ENCODE peak calls at places on chromosomes 6 and 20, in seven cellular contexts. D, I, U, P, F, A and J are unnamed samples.

GRCh38 chr6:118660218-118660569 is 8.8 kb upstream of the CEP85L start:
- DNase-seq in F (no peak), D (no peak), I (no peak), P (peak; percentile 83), U (no peak), A (no peak), J (peak; percentile 35)

GRCh38 chr6:113881473-113881980 is 24.4 kb downstream of the MARCKS start:
- DNase-seq in D (no peak), I (no peak), P (no peak), A (no peak), F (no peak), U (no peak), J (no peak)

GRCh38 chr20:46572181-46572580 is 21.7 kb upstream of the OCSTAMP start:
- DNase-seq in I (no peak), U (no peak), D (no peak), A (no peak), F (no peak), P (no peak), J (no peak)

GRCh38 chr20:48909910-48910309 is 11.6 kb upstream of the ARFGEF2 start:
- DNase-seq in A (no peak), I (no peak), U (no peak), P (no peak), F (no peak), D (no peak), J (no peak)

GRCh38 chr6:152129606-152130249 is 322.2 kb downstream of the ESR1 start:
- DNase-seq in P (no peak), F (no peak), A (no peak), I (no peak), U (no peak), D (no peak), J (no peak)

GRCh38 chr6:25193147-25193864 is 85.9 kb upstream of the CARMIL1 start:
- DNase-seq in U (no peak), I (no peak), F (peak; percentile 88), A (peak; percentile 94), P (no peak), D (no peak), J (no peak)

GRCh38 chr20:57400262-57400701 is 9.1 kb downstream of the RBM38 start:
- DNase-seq in D (peak; percentile 14), A (no peak), I (peak; percentile 72), P (no peak), F (no peak), U (no peak), J (no peak)

GRCh38 chr6:135310291-135310690 is 129.2 kb downstream of the MYB start:
- DNase-seq in D (no peak), I (no peak), A (no peak), P (no peak), U (peak; percentile 42), F (no peak), J (no peak)

GRCh38 chr6:70103798-70104197 is 199.1 kb downstream of the COL9A1 start:
- DNase-seq in I (no peak), A (no peak), U (peak; percentile 5), F (no peak), P (no peak), D (no peak), J (no peak)

GRCh38 chr6:25469797-25470388 is 182.1 kb upstream of the SCGN start:
- DNase-seq in U (no peak), A (no peak), F (no peak), P (no peak), I (no peak), D (no peak), J (no peak)

GRCh38 chr6:2578729-2579128 is 172.0 kb downstream of the MYLK4 start:
- DNase-seq in U (no peak), F (no peak), D (no peak), A (peak; percentile 12), P (no peak), I (no peak), J (no peak)

GRCh38 chr6:380234-381218 is 11.0 kb upstream of the IRF4 start:
- DNase-seq in A (no peak), U (no peak), I (no peak), P (no peak), F (no peak), D (no peak), J (no peak)

GRCh38 chr6:70844301-70844700 is 112.6 kb downstream of the B3GAT2 start:
- DNase-seq in U (no peak), A (no peak), P (no peak), D (no peak), F (no peak), I (no peak), J (no peak)

GRCh38 chr6:166058064-166058739 is 109.4 kb downstream of the TBXT start:
- DNase-seq in F (no peak), P (no peak), I (no peak), D (no peak), A (peak; percentile 78), U (no peak), J (no peak)

GRCh38 chr6:63759605-63760004 is 124.0 kb downstream of the PHF3 start:
- DNase-seq in I (no peak), U (no peak), P (no peak), F (no peak), D (no peak), A (no peak), J (no peak)

GRCh38 chr6:159692303-159693127 is 526 bp downstream of the SOD2 start:
- DNase-seq in D (no peak), F (peak; percentile 62), I (peak; percentile 85), U (peak; percentile 77), A (peak; percentile 60), P (peak; percentile 61), J (peak; percentile 21)

GRCh38 chr6:26021350-26022165 is 59.0 kb downstream of the TRIM38 start:
- DNase-seq in I (peak; percentile 95), A (peak; percentile 93), U (peak; percentile 96), D (peak; percentile 86), F (peak; percentile 95), P (peak; percentile 92), J (peak; percentile 79)

GRCh38 chr6:2111162-2111677 is 134.2 kb downstream of the GMDS start:
- DNase-seq in P (no peak), D (no peak), U (no peak), I (no peak), A (peak; percentile 77), F (no peak), J (no peak)

GRCh38 chr6:158635427-158636073 is 9.0 kb downstream of the DYNLT1 start:
- DNase-seq in U (no peak), A (no peak), I (no peak), P (no peak), D (no peak), F (no peak), J (no peak)

GRCh38 chr6:125002090-125002741 is 40.0 kb downstream of the RNF217 start:
- DNase-seq in I (no peak), F (peak; percentile 61), U (no peak), A (peak; percentile 78), D (no peak), P (no peak), J (no peak)

DNA sequence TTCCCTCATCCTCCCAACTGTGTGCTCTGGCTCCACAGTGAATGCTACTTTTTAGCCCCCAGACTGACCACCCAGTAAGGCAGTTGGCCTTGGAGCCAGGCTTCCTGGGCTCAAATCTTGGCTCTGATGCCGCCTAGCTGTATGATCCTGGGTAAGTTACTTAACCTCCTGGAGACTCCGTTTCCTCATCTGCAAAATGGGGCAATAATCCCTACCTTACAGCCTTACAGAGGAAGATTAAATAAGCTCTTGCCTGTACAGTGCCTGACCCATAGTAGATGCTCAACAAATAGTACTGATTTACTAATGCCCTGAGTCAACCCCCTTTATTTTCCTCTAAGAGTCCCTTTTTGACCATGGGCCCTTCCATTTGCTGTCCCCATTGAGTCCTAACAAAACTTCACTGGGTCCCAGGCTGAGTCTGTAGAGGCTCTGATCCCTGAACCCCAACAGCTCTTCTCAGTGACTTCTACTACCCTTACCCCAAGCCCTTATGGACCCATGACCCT is 31.2 kb downstream of the FOXP4 start:
- DNase-seq in I (no peak), D (no peak), A (no peak), F (no peak), P (no peak), U (no peak), J (no peak)
- H3K4me3 ChIP-seq in I (no peak overlapping the region), D (no peak overlapping the region), A (no peak overlapping the region), F (no peak overlapping the region), P (no peak overlapping the region), U (no peak overlapping the region), J (no peak overlapping the region)

DNA sequence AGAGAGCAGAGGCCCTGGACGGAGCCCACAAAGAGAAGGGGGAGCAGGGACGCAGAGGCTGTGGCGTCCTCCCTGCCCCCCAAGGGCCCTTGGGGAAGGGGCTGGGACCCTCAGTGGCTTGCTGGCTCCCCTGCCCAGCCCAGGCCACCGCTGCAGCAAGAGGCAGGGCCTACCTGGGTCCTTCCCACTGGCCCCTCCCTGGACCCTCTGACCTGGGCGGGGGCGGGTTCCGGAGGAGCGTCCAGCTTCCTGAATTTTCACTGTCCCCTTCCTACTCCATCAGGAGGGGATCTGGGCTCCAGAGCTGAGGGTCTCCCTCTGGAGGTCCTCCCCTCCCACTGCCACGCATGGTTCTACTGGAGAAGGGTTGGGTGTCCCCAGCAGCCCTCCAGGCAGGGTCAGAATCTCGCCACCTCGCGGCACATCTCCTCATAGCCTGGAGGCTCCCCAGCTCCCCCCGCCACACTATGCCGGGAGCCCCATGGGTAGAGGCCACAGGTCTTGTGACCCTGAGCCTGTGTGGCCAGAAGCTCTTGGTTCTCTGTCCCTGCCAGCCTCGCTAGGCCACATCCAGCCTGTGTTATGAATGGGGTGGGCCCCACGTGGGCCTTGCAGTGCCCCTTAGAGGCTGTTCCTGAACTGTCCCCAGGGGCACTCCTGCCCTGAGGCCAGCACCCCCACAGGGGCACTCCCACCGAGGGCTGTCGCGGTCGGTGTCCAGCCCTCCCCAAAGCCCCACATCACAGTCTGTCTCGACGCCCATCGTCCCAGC is 1.0 kb upstream of the SOX18 start:
- DNase-seq in F (peak; percentile 96), U (no peak), A (no peak), I (no peak), P (no peak), D (no peak), J (no peak)
- H3K9me3 ChIP-seq in F (no peaks in the 10 kb centered on the region), U (no peaks in the 10 kb centered on the region), A (no peaks in the 10 kb centered on the region), I (no peaks in the 10 kb centered on the region), P (no peaks in the 10 kb centered on the region), D (no peaks in the 10 kb centered on the region), J (no peaks in the 10 kb centered on the region)

DNA sequence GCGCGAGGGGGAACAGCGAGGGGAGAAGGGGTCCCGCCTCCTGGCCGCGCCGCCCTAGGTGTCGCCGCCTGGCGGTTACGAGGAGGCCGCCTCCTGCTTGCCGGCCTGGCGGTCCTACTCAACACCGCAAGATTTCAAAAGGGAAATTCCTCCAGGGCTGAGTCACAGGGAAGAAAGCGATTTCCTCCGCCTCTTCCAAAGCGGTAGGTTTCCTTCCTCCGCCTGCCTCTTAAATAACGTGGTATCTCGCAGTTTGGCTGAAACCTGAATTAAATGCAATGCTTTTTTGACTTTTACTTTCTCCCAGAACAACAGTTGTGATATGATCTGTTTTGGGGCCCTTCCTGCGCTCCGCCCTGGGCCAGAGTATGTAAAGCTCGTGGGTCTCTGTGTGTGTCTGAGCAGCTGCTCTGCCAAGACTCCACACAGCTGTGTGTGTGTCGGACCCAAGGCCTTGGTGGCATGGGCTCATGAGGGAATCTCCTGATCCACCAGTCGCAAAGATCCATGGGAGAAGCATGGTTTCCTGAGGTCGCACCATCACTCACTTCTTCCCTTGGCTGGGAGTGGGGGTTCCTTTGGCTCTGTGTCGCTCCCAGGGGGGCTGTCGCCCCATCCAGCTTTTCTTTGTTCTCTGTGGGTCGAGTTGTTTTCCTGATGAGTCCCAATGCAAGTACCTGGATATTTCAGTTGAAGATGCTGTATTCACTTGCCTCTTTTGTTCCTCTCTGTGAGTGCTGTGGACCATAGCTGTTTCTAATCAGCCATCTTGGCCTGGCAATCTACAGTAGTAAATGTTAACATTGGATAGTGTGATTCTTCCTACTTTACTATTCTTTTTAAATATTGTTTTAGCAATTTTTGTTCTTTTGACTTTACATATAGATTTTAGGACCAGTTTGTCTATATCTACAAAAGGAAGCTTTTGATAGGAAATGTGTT is 31.6 kb upstream of the NOTCH4 start:
- DNase-seq in U (no peak), F (peak; percentile 90), D (peak; percentile 72), A (peak; percentile 92), P (peak; percentile 37), I (peak; percentile 90), J (peak; percentile 49)
- H3K4me3 ChIP-seq in U (no peak overlapping the region), F (no peak overlapping the region), D (peak overlapping the region; percentile 45), A (peak overlapping the region; percentile 56), P (peak overlapping the region; percentile 6), I (peak overlapping the region; percentile 10), J (peak overlapping the region; percentile 16)

GRCh38 chr6:88513920-88514319 is 347.8 kb upstream of the CNR1 start:
- DNase-seq in A (no peak), U (peak; percentile 33), D (no peak), P (no peak), I (no peak), F (no peak), J (no peak)
- H3K9me3 ChIP-seq in A (no peaks in the 10 kb centered on the region), U (no peaks in the 10 kb centered on the region), D (no peaks in the 10 kb centered on the region), P (no peaks in the 10 kb centered on the region), I (peaks cover 1% of the 10 kb centered on the region), F (peaks cover 2% of the 10 kb centered on the region), J (no peaks in the 10 kb centered on the region)